ENCODE peak calls at places on chromosomes 3 and 15, in ten cellular contexts. L, K, W, O, G, X, R, T, J and A are unnamed samples.

GRCh38 chr3:26712211-26713026 is 89.8 kb downstream of the LRRC3B start:
- DNase-seq in K (peak; percentile 20), L (peak; percentile 47), R (no peak), X (no peak), T (no peak), G (no peak), J (peak; percentile 21), O (no peak), W (peak; percentile 85), A (peak; percentile 65)

GRCh38 chr3:124621498-124621897 is 108.8 kb upstream of the UMPS start:
- DNase-seq in L (no peak), J (no peak), X (no peak), O (no peak), W (no peak), K (no peak), G (no peak), R (no peak), T (no peak), A (no peak)

GRCh38 chr3:149129326-149130123 is at the start of gene HPS3:
- DNase-seq in R (peak; percentile 97), J (peak; percentile 91), K (peak; percentile 96), G (peak; percentile 76), T (peak; percentile 83), X (peak; percentile 96), L (peak; percentile 91), O (peak; percentile 71), W (peak; percentile 97), A (peak; percentile 92)

GRCh38 chr15:64387562-64388168 is at the start of gene TRIP4:
- DNase-seq in X (peak; percentile 97), R (peak; percentile 98), O (peak; percentile 89), K (peak; percentile 98), J (peak; percentile 87), T (peak; percentile 44), W (peak; percentile 94), L (no peak), G (peak; percentile 83), A (peak; percentile 98)

GRCh38 chr15:40440300-40441011 is at the start of gene BAHD1:
- DNase-seq in X (peak; percentile 98), T (peak; percentile 100), J (peak; percentile 96), W (peak; percentile 97), O (peak; percentile 80), R (peak; percentile 99), G (peak; percentile 91), L (peak; percentile 80), K (peak; percentile 92), A (peak; percentile 94)

GRCh38 chr3:151443583-151443982 is 17.3 kb downstream of the IGSF10 start:
- DNase-seq in L (no peak), T (no peak), K (no peak), W (peak; percentile 73), G (no peak), R (no peak), X (no peak), J (peak; percentile 73), O (no peak), A (no peak)

GRCh38 chr3:177652556-177653290 is 455.4 kb upstream of the TBL1XR1 start:
- DNase-seq in W (no peak), O (no peak), R (no peak), G (no peak), J (no peak), K (no peak), L (no peak), X (no peak), T (no peak), A (no peak)

GRCh38 chr3:72632129-72632528 is 216.1 kb downstream of the SHQ1 start:
- DNase-seq in W (no peak), G (no peak), X (no peak), L (no peak), T (no peak), K (no peak), O (no peak), J (no peak), R (no peak), A (no peak)

GRCh38 chr3:147200545-147200944 is 205.8 kb downstream of the ZIC4 start:
- DNase-seq in R (no peak), T (no peak), L (no peak), W (no peak), X (no peak), O (no peak), G (no peak), K (no peak), J (no peak), A (no peak)

GRCh38 chr3:188918086-188918485 is 253.7 kb upstream of the TPRG1 start:
- DNase-seq in K (no peak), R (no peak), L (no peak), J (no peak), G (no peak), W (no peak), O (no peak), T (no peak), X (no peak), A (no peak)

GRCh38 chr15:69082041-69082502 is 67.6 kb downstream of the NOX5 start:
- DNase-seq in W (no peak), O (no peak), K (no peak), X (no peak), L (no peak), J (no peak), T (no peak), R (no peak), G (no peak), A (no peak)

GRCh38 chr3:188270423-188270972 is 116.5 kb downstream of the LPP start:
- DNase-seq in O (no peak), G (no peak), W (peak; percentile 84), X (no peak), L (no peak), K (peak; percentile 78), R (no peak), T (no peak), J (no peak), A (peak; percentile 37)

GRCh38 chr15:71937650-71938311 is 127.4 kb downstream of the NR2E3 start:
- DNase-seq in L (no peak), W (no peak), X (no peak), O (no peak), G (no peak), T (no peak), K (no peak), R (no peak), J (no peak), A (no peak)

GRCh38 chr15:73856458-73857192 is 16.7 kb upstream of the TBC1D21 start:
- DNase-seq in K (no peak), G (no peak), O (peak; percentile 16), L (peak; percentile 57), W (no peak), J (no peak), X (no peak), T (no peak), R (peak; percentile 74), A (no peak)

GRCh38 chr3:133301194-133301593 is 98.7 kb upstream of the BFSP2 start:
- DNase-seq in K (peak; percentile 98), X (no peak), O (no peak), L (no peak), R (no peak), G (no peak), T (peak; percentile 5), W (no peak), J (no peak), A (no peak)

GRCh38 chr3:106183762-106184391 is 315.1 kb upstream of the CBLB start:
- DNase-seq in T (no peak), X (no peak), K (peak; percentile 37), R (no peak), W (no peak), L (peak; percentile 25), G (no peak), J (no peak), O (no peak), A (no peak)